ENCODE peak calls at places on chromosomes 13 and 19, in eight cellular contexts. W, A, R, Q, Y, M, T and U are unnamed samples.

GRCh38 chr19:11171144-11171543 is 15.6 kb upstream of the SPC24 start:
- DNase-seq in W (no peak), A (no peak), R (no peak), Q (no peak), Y (no peak), M (no peak), T (no peak), U (no peak)

GRCh38 chr13:110885966-110886365 is 28.9 kb downstream of the ANKRD10 start:
- DNase-seq in W (no peak), A (no peak), R (no peak), Q (no peak), Y (no peak), M (no peak), T (no peak), U (no peak)

GRCh38 chr13:26629260-26629659 is 71.8 kb downstream of the WASF3 start:
- DNase-seq in W (no peak), A (no peak), R (no peak), Q (no peak), Y (no peak), M (no peak), T (no peak), U (peak)

GRCh38 chr19:7979559-7979958 is 25.9 kb downstream of the ELAVL1 start:
- DNase-seq in W (no peak), A (no peak), R (no peak), Q (no peak), Y (no peak), M (no peak), T (no peak), U (no peak)

GRCh38 chr13:63972328-63972727 is 2556.7 kb upstream of the PCDH20 start:
- DNase-seq in W (no peak), A (no peak), R (no peak), Q (no peak), Y (no peak), M (no peak), T (no peak), U (no peak)

GRCh38 chr13:51803018-51803417 is 945 bp downstream of the DHRS12 start:
- DNase-seq in W (no peak), A (no peak), R (no peak), Q (no peak), Y (no peak), M (no peak), T (no peak), U (no peak)

GRCh38 chr13:62626771-62627170 is 1211.1 kb upstream of the PCDH20 start:
- DNase-seq in W (no peak), A (no peak), R (no peak), Q (no peak), Y (no peak), M (no peak), T (no peak), U (no peak)

GRCh38 chr19:10332158-10332964 is 968 bp downstream of the RAVER1 start:
- DNase-seq in W (no peak), A (no peak), R (no peak), Q (no peak), Y (no peak), M (no peak), T (no peak), U (no peak)

GRCh38 chr19:38017504-38018150 is 110.6 kb downstream of the SIPA1L3 start:
- DNase-seq in W (no peak), A (no peak), R (no peak), Q (no peak), Y (no peak), M (no peak), T (no peak), U (no peak)

GRCh38 chr19:2195914-2196313 is 32.2 kb downstream of the DOT1L start:
- DNase-seq in W (no peak), A (no peak), R (no peak), Q (no peak), Y (no peak), M (no peak), T (no peak), U (no peak)

GRCh38 chr19:47109541-47110375 is 3.8 kb downstream of the ZC3H4 start:
- DNase-seq in W (no peak), A (no peak), R (peak), Q (peak), Y (no peak), M (peak), T (no peak), U (peak)

GRCh38 chr19:2180114-2180513 is 16.4 kb downstream of the DOT1L start:
- DNase-seq in W (no peak), A (no peak), R (no peak), Q (no peak), Y (no peak), M (no peak), T (no peak), U (no peak)

GRCh38 chr19:33235269-33235995 is 9.8 kb upstream of the SLC7A10 start:
- DNase-seq in W (peak), A (peak), R (peak), Q (peak), Y (peak), M (no peak), T (peak), U (peak)

GRCh38 chr13:78137404-78138142 is 218.9 kb upstream of the EDNRB start:
- DNase-seq in W (peak), A (no peak), R (no peak), Q (peak), Y (no peak), M (peak), T (peak), U (peak)

GRCh38 chr13:28707629-28708427 is 10.9 kb downstream of the SLC46A3 start:
- DNase-seq in W (peak), A (no peak), R (no peak), Q (peak), Y (no peak), M (peak), T (no peak), U (peak)

GRCh38 chr19:13066933-13067831 is 35.5 kb downstream of the LYL1 start:
- DNase-seq in W (no peak), A (no peak), R (no peak), Q (no peak), Y (no peak), M (no peak), T (no peak), U (no peak)

GRCh38 chr13:95226051-95226450 is 75.2 kb downstream of the ABCC4 start:
- DNase-seq in W (no peak), A (no peak), R (no peak), Q (no peak), Y (no peak), M (no peak), T (no peak), U (no peak)

GRCh38 chr13:51674276-51674675 is 90.0 kb downstream of the WDFY2 start:
- DNase-seq in W (no peak), A (peak), R (no peak), Q (no peak), Y (peak), M (no peak), T (no peak), U (no peak)

GRCh38 chr19:44703336-44704078 is 4.6 kb downstream of the CEACAM16 start:
- DNase-seq in W (no peak), A (no peak), R (no peak), Q (no peak), Y (no peak), M (no peak), T (no peak), U (no peak)

GRCh38 chr19:13212759-13213330 is 62.6 kb downstream of the IER2 start:
- DNase-seq in W (peak), A (peak), R (peak), Q (peak), Y (peak), M (no peak), T (peak), U (peak)

GRCh38 chr19:14073925-14074838 is 1.6 kb downstream of the MISP3 start:
- DNase-seq in W (peak), A (no peak), R (peak), Q (no peak), Y (peak), M (no peak), T (no peak), U (no peak)

GRCh38 chr19:34489175-34489574 is 7.6 kb downstream of the WTIP start:
- DNase-seq in W (no peak), A (no peak), R (no peak), Q (no peak), Y (peak), M (no peak), T (no peak), U (no peak)

GRCh38 chr19:10871711-10872550 is 578 bp downstream of the CARM1 start:
- DNase-seq in W (peak), A (peak), R (peak), Q (no peak), Y (peak), M (no peak), T (no peak), U (no peak)

GRCh38 chr13:60347174-60347573 is 49.8 kb upstream of the TDRD3 start:
- DNase-seq in W (no peak), A (no peak), R (no peak), Q (no peak), Y (no peak), M (no peak), T (no peak), U (no peak)

GRCh38 chr13:32802159-32802558 is 214.1 kb upstream of the KL start:
- DNase-seq in W (no peak), A (no peak), R (no peak), Q (no peak), Y (no peak), M (no peak), T (no peak), U (no peak)

GRCh38 chr13:43963726-43964125 is 84.0 kb downstream of the LACC1 start:
- DNase-seq in W (no peak), A (no peak), R (no peak), Q (no peak), Y (no peak), M (no peak), T (no peak), U (no peak)

GRCh38 chr19:14337510-14337909 is 43.7 kb upstream of the ADGRE5 start:
- DNase-seq in W (peak), A (no peak), R (peak), Q (no peak), Y (no peak), M (no peak), T (peak), U (no peak)

GRCh38 chr13:77390391-77390790 is 63.5 kb upstream of the MYCBP2 start:
- DNase-seq in W (no peak), A (no peak), R (no peak), Q (no peak), Y (no peak), M (peak), T (no peak), U (no peak)

GRCh38 chr13:39597828-39598227 is 5.2 kb downstream of the LHFPL6 start:
- DNase-seq in W (no peak), A (no peak), R (no peak), Q (no peak), Y (no peak), M (peak), T (no peak), U (peak)

GRCh38 chr13:102402292-102402691 is 444 bp upstream of the FGF14 start:
- DNase-seq in W (peak), A (no peak), R (peak), Q (no peak), Y (no peak), M (no peak), T (no peak), U (no peak)

GRCh38 chr13:38255600-38255999 is 94.1 kb upstream of the UFM1 start:
- DNase-seq in W (no peak), A (no peak), R (no peak), Q (no peak), Y (no peak), M (no peak), T (no peak), U (no peak)

GRCh38 chr19:38710928-38711725 is 33.1 kb downstream of the CAPN12 start:
- DNase-seq in W (no peak), A (no peak), R (no peak), Q (no peak), Y (no peak), M (no peak), T (no peak), U (no peak)

GRCh38 chr13:73201601-73202000 is 142.8 kb downstream of the KLF5 start:
- DNase-seq in W (no peak), A (no peak), R (no peak), Q (no peak), Y (no peak), M (peak), T (no peak), U (no peak)

GRCh38 chr19:7932276-7932929 is 6.5 kb upstream of the CTXN1 start:
- DNase-seq in W (no peak), A (no peak), R (no peak), Q (no peak), Y (no peak), M (no peak), T (no peak), U (no peak)